ENCODE peak calls at places on chromosomes 2 and 18, in four cellular contexts. L, B, P and H are unnamed samples.

GRCh38 chr18:73782405-73782804 is 365.2 kb downstream of the FBXO15 start:
- DNase-seq in L (no peak), B (no peak), P (no peak), H (no peak)

GRCh38 chr18:25786778-25787177 is 303.6 kb downstream of the SS18 start:
- DNase-seq in L (no peak), B (no peak), P (no peak), H (no peak)

GRCh38 chr2:233705911-233706506 is 6.7 kb upstream of the UGT1A5 start:
- DNase-seq in L (peak; percentile 70), B (no peak), P (no peak), H (no peak)

GRCh38 chr2:71156531-71156930 is 26.1 kb downstream of the MPHOSPH10 start:
- DNase-seq in L (no peak), B (peak; percentile 49), P (no peak), H (no peak)

GRCh38 chr2:152627010-152627957 is 90.0 kb downstream of the PRPF40A start:
- DNase-seq in L (peak; percentile 42), B (peak; percentile 72), P (no peak), H (no peak)

GRCh38 chr2:70999362-70999761 is 4.7 kb upstream of the TEX261 start:
- DNase-seq in L (no peak), B (no peak), P (no peak), H (no peak)

GRCh38 chr18:11807233-11807632 is 44.0 kb upstream of the CHMP1B start:
- DNase-seq in L (peak; percentile 19), B (no peak), P (no peak), H (no peak)

GRCh38 chr2:145654156-145654555 is 1134.2 kb upstream of the ZEB2 start:
- DNase-seq in L (no peak), B (no peak), P (no peak), H (no peak)

GRCh38 chr2:165528691-165529090 is 59.2 kb downstream of the CSRNP3 start:
- DNase-seq in L (no peak), B (no peak), P (no peak), H (no peak)

GRCh38 chr2:100891911-100892642 is 72.1 kb downstream of the NPAS2 start:
- DNase-seq in L (peak; percentile 63), B (no peak), P (no peak), H (no peak)

GRCh38 chr2:117714761-117715160 is 99.7 kb upstream of the DDX18 start:
- DNase-seq in L (no peak), B (peak; percentile 49), P (no peak), H (no peak)

GRCh38 chr18:33826151-33826550 is 248.1 kb downstream of the ASXL3 start:
- DNase-seq in L (no peak), B (no peak), P (no peak), H (no peak)

GRCh38 chr2:46487667-46488333 is 8.4 kb downstream of the TMEM247 start:
- DNase-seq in L (peak; percentile 32), B (no peak), P (no peak), H (no peak)

GRCh38 chr18:43982582-43982981 is 698.1 kb upstream of the SETBP1 start:
- DNase-seq in L (no peak), B (no peak), P (no peak), H (no peak)

GRCh38 chr2:55776966-55777365 is 83.3 kb upstream of the PNPT1 start:
- DNase-seq in L (no peak), B (no peak), P (no peak), H (no peak)

GRCh38 chr2:187698374-187699110 is 144.3 kb upstream of the TFPI start:
- DNase-seq in L (no peak), B (no peak), P (no peak), H (no peak)

DNA sequence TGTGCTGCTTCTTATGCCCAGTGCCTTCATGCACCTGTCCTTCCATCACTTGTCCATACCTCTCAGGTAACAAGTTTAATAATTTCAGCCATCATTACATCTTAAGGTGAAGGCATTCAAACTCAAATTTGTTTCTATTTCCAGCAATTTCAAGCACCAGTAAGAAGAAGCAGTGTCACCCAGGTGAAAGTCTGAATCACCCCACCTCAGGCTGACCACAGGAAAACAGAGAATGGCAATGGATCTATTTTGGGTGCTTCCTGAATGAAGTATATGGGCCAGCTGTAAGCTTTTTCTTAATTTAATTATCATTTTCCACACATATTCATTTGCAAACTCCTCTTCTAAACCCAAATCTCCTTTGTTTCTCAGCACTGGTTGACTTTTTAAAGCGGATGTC is 372.7 kb upstream of the SOX11 start:
- DNase-seq in L (no peak), B (no peak), P (no peak), H (no peak)
- H3K9me3 ChIP-seq in L (peaks cover 8% of the 10 kb centered on the region), B (no peaks in the 10 kb centered on the region), P (no peaks in the 10 kb centered on the region), H (no peaks in the 10 kb centered on the region)

GRCh38 chr2:119317556-119317955 is 49.1 kb downstream of the C2orf76 start:
- DNase-seq in L (no peak), B (no peak), P (no peak), H (no peak)

GRCh38 chr2:119316066-119316465 is 50.6 kb downstream of the C2orf76 start:
- DNase-seq in L (no peak), B (no peak), P (no peak), H (no peak)

GRCh38 chr2:119311831-119312230 is 54.8 kb downstream of the C2orf76 start:
- DNase-seq in L (no peak), B (no peak), P (no peak), H (no peak)

GRCh38 chr2:119311371-119311770 is 55.3 kb downstream of the C2orf76 start:
- DNase-seq in L (no peak), B (no peak), P (no peak), H (no peak)

DNA sequence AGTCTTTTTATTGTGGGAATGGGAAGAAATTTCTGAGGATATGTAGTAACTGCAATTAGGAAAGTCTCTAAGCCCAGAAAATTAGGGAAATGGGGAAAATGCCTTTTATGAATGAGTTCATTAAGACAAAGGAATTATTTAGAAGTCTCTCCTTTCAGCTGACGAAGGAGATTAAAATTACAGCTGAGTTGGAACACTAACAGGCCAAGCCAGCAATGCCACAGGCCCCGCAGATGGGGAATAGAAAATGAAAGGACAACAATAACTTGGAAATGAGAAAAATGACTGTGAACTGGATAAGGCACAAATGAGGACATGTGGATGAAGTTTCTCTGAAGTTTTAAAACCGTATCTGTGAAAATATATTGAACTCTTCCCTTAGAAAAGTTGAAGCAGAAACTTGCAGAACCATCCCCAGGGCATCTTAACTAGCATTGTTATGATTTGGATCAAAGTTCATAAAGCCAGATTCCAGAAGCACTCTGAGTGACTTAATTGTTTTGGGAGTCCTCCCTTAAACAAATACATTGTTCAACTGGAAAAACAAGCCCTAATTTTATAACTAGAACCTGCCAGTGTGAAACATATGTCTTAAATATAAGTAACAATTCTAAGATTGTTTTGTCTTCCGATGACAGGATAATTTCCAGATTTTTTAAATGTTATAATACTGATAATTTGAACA is 51.3 kb downstream of the C2orf76 start:
- DNase-seq in L (no peak), B (no peak), P (no peak), H (no peak)
- H3K27ac ChIP-seq in L (no peak overlapping the region), B (no peak overlapping the region), P (no peak overlapping the region), H (no peak overlapping the region)

DNA sequence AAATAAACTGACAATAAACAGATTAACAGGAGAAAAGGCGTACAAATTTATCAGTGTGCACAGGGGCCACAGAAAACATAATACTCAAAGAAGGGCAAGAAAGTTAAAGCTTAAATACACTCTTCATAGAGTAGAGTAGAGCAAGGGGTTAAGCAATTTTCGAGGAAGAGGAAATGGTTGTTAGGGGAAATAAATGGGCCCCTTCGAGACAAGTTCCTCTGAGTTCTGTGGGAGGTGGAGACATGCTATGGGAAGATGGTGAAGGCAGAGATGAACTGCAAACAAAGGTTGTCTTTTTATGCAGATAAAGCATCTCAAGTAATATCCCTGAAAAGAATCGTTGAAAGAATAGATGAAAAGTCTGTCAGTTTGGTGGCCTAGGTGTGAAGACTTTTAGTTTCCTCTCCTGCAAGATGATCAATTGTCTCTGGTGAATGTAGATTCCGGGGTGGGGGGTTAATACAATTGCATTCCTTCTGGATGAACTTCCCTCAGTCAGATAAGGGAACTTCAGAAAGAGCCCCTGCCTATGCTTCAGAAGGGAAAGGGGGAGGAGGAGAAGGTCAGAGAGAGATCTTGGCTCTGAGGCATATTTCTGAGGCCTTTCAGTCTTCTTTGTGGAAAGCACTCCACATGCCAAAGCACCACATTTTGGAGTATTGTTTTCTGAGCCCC is 127.0 kb downstream of the METTL4 start:
- DNase-seq in L (no peak), B (no peak), P (no peak), H (no peak)
- H3K9me3 ChIP-seq in L (no peaks in the 10 kb centered on the region), B (no peaks in the 10 kb centered on the region), P (no peaks in the 10 kb centered on the region), H (no peaks in the 10 kb centered on the region)

GRCh38 chr2:26946841-26947784 is 23.3 kb upstream of the MAPRE3 start:
- DNase-seq in L (no peak), B (no peak), P (no peak), H (no peak)

GRCh38 chr2:26941486-26941885 is 29.0 kb upstream of the MAPRE3 start:
- DNase-seq in L (no peak), B (no peak), P (no peak), H (no peak)

GRCh38 chr2:26948800-26949199 is 21.6 kb upstream of the MAPRE3 start:
- DNase-seq in L (no peak), B (no peak), P (no peak), H (no peak)

GRCh38 chr2:26942543-26943295 is 27.7 kb upstream of the MAPRE3 start:
- DNase-seq in L (peak; percentile 78), B (peak; percentile 88), P (peak; percentile 34), H (peak; percentile 35)

DNA sequence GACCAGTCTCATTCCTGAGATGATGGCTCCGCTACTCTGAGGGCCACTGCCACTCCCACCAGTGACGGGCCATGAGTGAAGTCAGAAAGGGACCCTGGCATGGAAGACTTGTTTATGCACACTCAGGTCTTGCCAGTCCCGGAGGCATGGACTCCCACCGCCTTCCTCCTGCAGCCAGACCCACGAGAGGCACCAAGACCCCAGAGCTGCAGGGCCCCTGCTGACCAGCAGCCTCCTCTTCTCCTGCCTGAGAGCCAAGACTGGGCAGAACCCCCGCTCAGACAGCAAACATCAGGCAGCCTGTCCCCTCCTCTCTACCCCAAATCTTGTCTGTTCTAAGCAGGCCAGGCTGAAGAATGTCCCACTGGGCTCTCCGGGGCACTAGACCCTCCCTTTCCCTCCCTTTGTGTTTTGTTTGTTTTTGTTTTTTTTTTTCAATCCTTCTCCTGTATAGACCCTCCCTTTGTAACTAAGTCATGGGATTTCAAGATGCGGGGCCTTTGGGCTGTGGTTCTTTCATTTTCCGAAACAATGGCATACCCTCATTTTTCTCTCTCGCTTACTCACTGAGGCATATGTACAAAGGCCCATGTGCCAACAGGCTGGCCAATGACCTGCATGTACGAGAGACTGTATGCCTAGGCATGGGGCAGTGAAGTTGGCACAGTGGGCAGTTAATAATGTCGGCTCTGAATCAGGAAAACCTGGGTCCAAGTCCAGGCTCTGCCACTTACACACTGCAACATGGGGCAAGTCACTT is 24.3 kb upstream of the MAPRE3 start:
- DNase-seq in L (no peak), B (no peak), P (no peak), H (no peak)
- H3K27ac ChIP-seq in L (no peak overlapping the region), B (no peak overlapping the region), P (no peak overlapping the region), H (no peak overlapping the region)

GRCh38 chr2:2765176-2765800 is 434.2 kb upstream of the MYT1L start:
- DNase-seq in L (no peak), B (no peak), P (no peak), H (no peak)
- H3K9me3 ChIP-seq in L (no peaks in the 10 kb centered on the region), B (no peaks in the 10 kb centered on the region), P (no peaks in the 10 kb centered on the region), H (no peaks in the 10 kb centered on the region)